ENCODE peak calls at places on chromosomes 11 and 22, in four cellular contexts. One of them, this sample, is unnamed.

GRCh38 chr22:50326225-50326958 is 420 bp downstream of the DENND6B start:
- DNase-seq in astrocyte of the cerebellum: no peak
- DNase-seq in MCF 10A: no peak
- DNase-seq in GM12865: no peak
- DNase-seq in this sample: no peak

GRCh38 chr22:19359554-19360299 is 68.2 kb upstream of the CLTCL1 start:
- DNase-seq in astrocyte of the cerebellum: no peak
- DNase-seq in MCF 10A: no peak
- DNase-seq in GM12865: peak
- DNase-seq in this sample: no peak

GRCh38 chr22:44752285-44753188 is at the start of gene ARHGAP8:
- DNase-seq in astrocyte of the cerebellum: no peak
- DNase-seq in MCF 10A: peak
- DNase-seq in GM12865: no peak
- DNase-seq in this sample: no peak

GRCh38 chr11:111570796-111571195 is 30.3 kb downstream of the LAYN start:
- DNase-seq in astrocyte of the cerebellum: no peak
- DNase-seq in MCF 10A: no peak
- DNase-seq in GM12865: no peak
- DNase-seq in this sample: no peak

GRCh38 chr11:65912840-65913239 is 6.0 kb downstream of the C11orf68 start:
- DNase-seq in astrocyte of the cerebellum: no peak
- DNase-seq in MCF 10A: peak
- DNase-seq in GM12865: peak
- DNase-seq in this sample: no peak

GRCh38 chr22:18091916-18092526 is 14.2 kb downstream of the PEX26 start:
- DNase-seq in astrocyte of the cerebellum: peak
- DNase-seq in MCF 10A: peak
- DNase-seq in GM12865: peak
- DNase-seq in this sample: no peak

GRCh38 chr11:111960916-111961315 is 23.8 kb downstream of the DIXDC1 start:
- DNase-seq in astrocyte of the cerebellum: no peak
- DNase-seq in MCF 10A: peak
- DNase-seq in GM12865: no peak
- DNase-seq in this sample: no peak

GRCh38 chr11:86910592-86910991 is 44.6 kb downstream of the FZD4 start:
- DNase-seq in astrocyte of the cerebellum: no peak
- DNase-seq in MCF 10A: no peak
- DNase-seq in GM12865: no peak
- DNase-seq in this sample: no peak

GRCh38 chr22:24156915-24157782 is 24.1 kb upstream of the SUSD2 start:
- DNase-seq in astrocyte of the cerebellum: no peak
- DNase-seq in MCF 10A: peak
- DNase-seq in GM12865: peak
- DNase-seq in this sample: no peak

GRCh38 chr11:19905280-19905853 is 192.7 kb downstream of the NAV2 start:
- DNase-seq in astrocyte of the cerebellum: no peak
- DNase-seq in MCF 10A: peak
- DNase-seq in GM12865: no peak
- DNase-seq in this sample: no peak

GRCh38 chr11:77188912-77189491 is 61.0 kb downstream of the MYO7A start:
- DNase-seq in astrocyte of the cerebellum: no peak
- DNase-seq in MCF 10A: no peak
- DNase-seq in GM12865: no peak
- DNase-seq in this sample: no peak

GRCh38 chr22:39215430-39216142 is 29.2 kb downstream of the PDGFB start:
- DNase-seq in astrocyte of the cerebellum: no peak
- DNase-seq in MCF 10A: no peak
- DNase-seq in GM12865: peak
- DNase-seq in this sample: no peak

GRCh38 chr22:42169055-42169469 is 38.5 kb upstream of the CYP2D6 start:
- DNase-seq in astrocyte of the cerebellum: peak
- DNase-seq in MCF 10A: peak
- DNase-seq in GM12865: peak
- DNase-seq in this sample: no peak

GRCh38 chr22:49093192-49093880 is 734.3 kb downstream of the BRD1 start:
- DNase-seq in astrocyte of the cerebellum: no peak
- DNase-seq in MCF 10A: no peak
- DNase-seq in GM12865: no peak
- DNase-seq in this sample: no peak

This sample was measured in kidney epithelial cell.